ENCODE peak calls at places on chromosome 17, in seven cellular contexts. One of them, this sample, is unnamed.

GRCh38 chr17:40437095-40437732 is 6.0 kb upstream of the IGFBP4 start:
- DNase-seq in activated B cell treated with CpG ODN at 0.5 μM for 24 hours: no peak
- DNase-seq in AG08395: no peak
- DNase-seq in fibroblast of the aortic adventitia: peak
- DNase-seq in psoas muscle: no peak
- DNase-seq in stimulated activated naive CD8-positive, alpha-beta T cell treated with anti-CD3 and anti-CD28 coated beads, Interleukin-15, Interleukin-2, amounts not matched to agents 100 U/mL and 50 U/mL, for 24 hours: no peak
- DNase-seq in NCI-H1417: no peak
- DNase-seq in this sample: no peak

GRCh38 chr17:45430738-45431530 is 1.7 kb downstream of the ARHGAP27 start:
- DNase-seq in AG08395: no peak
- DNase-seq in stimulated activated naive CD8-positive, alpha-beta T cell treated with anti-CD3 and anti-CD28 coated beads, Interleukin-15, Interleukin-2, amounts not matched to agents 100 U/mL and 50 U/mL, for 24 hours: peak
- DNase-seq in psoas muscle: peak
- DNase-seq in fibroblast of the aortic adventitia: no peak
- DNase-seq in NCI-H1417: no peak
- DNase-seq in activated B cell treated with CpG ODN at 0.5 μM for 24 hours: no peak
- DNase-seq in this sample: no peak

GRCh38 chr17:57819273-57819672 is 30.6 kb downstream of the MRPS23 start:
- DNase-seq in activated B cell treated with CpG ODN at 0.5 μM for 24 hours: no peak
- DNase-seq in AG08395: no peak
- DNase-seq in fibroblast of the aortic adventitia: no peak
- DNase-seq in stimulated activated naive CD8-positive, alpha-beta T cell treated with anti-CD3 and anti-CD28 coated beads, Interleukin-15, Interleukin-2, amounts not matched to agents 100 U/mL and 50 U/mL, for 24 hours: no peak
- DNase-seq in psoas muscle: no peak
- DNase-seq in NCI-H1417: no peak
- DNase-seq in this sample: no peak

GRCh38 chr17:323181-323580 is 29.4 kb downstream of the RPH3AL start:
- DNase-seq in AG08395: no peak
- DNase-seq in stimulated activated naive CD8-positive, alpha-beta T cell treated with anti-CD3 and anti-CD28 coated beads, Interleukin-15, Interleukin-2, amounts not matched to agents 100 U/mL and 50 U/mL, for 24 hours: no peak
- DNase-seq in NCI-H1417: no peak
- DNase-seq in fibroblast of the aortic adventitia: no peak
- DNase-seq in activated B cell treated with CpG ODN at 0.5 μM for 24 hours: no peak
- DNase-seq in psoas muscle: peak
- DNase-seq in this sample: no peak

GRCh38 chr17:14303343-14304221 is 2.7 kb downstream of the HS3ST3B1 start:
- DNase-seq in activated B cell treated with CpG ODN at 0.5 μM for 24 hours: peak
- DNase-seq in stimulated activated naive CD8-positive, alpha-beta T cell treated with anti-CD3 and anti-CD28 coated beads, Interleukin-15, Interleukin-2, amounts not matched to agents 100 U/mL and 50 U/mL, for 24 hours: no peak
- DNase-seq in fibroblast of the aortic adventitia: peak
- DNase-seq in NCI-H1417: no peak
- DNase-seq in psoas muscle: no peak
- DNase-seq in AG08395: no peak
- DNase-seq in this sample: no peak

GRCh38 chr17:2239882-2240430 is 63.6 kb downstream of the SMG6 start:
- DNase-seq in stimulated activated naive CD8-positive, alpha-beta T cell treated with anti-CD3 and anti-CD28 coated beads, Interleukin-15, Interleukin-2, amounts not matched to agents 100 U/mL and 50 U/mL, for 24 hours: no peak
- DNase-seq in activated B cell treated with CpG ODN at 0.5 μM for 24 hours: peak
- DNase-seq in NCI-H1417: no peak
- DNase-seq in fibroblast of the aortic adventitia: peak
- DNase-seq in psoas muscle: peak
- DNase-seq in AG08395: peak
- DNase-seq in this sample: no peak

GRCh38 chr17:79678856-79679255 is 51.9 kb upstream of the ENPP7 start:
- DNase-seq in fibroblast of the aortic adventitia: no peak
- DNase-seq in activated B cell treated with CpG ODN at 0.5 μM for 24 hours: no peak
- DNase-seq in AG08395: no peak
- DNase-seq in stimulated activated naive CD8-positive, alpha-beta T cell treated with anti-CD3 and anti-CD28 coated beads, Interleukin-15, Interleukin-2, amounts not matched to agents 100 U/mL and 50 U/mL, for 24 hours: no peak
- DNase-seq in psoas muscle: no peak
- DNase-seq in NCI-H1417: no peak
- DNase-seq in this sample: no peak

GRCh38 chr17:75842411-75842810 is 1.8 kb downstream of the UNC13D start:
- DNase-seq in activated B cell treated with CpG ODN at 0.5 μM for 24 hours: no peak
- DNase-seq in NCI-H1417: no peak
- DNase-seq in fibroblast of the aortic adventitia: no peak
- DNase-seq in psoas muscle: no peak
- DNase-seq in AG08395: no peak
- DNase-seq in stimulated activated naive CD8-positive, alpha-beta T cell treated with anti-CD3 and anti-CD28 coated beads, Interleukin-15, Interleukin-2, amounts not matched to agents 100 U/mL and 50 U/mL, for 24 hours: no peak
- DNase-seq in this sample: no peak

GRCh38 chr17:17231621-17232302 is 5.2 kb downstream of the FLCN start:
- DNase-seq in psoas muscle: no peak
- DNase-seq in activated B cell treated with CpG ODN at 0.5 μM for 24 hours: no peak
- DNase-seq in AG08395: no peak
- DNase-seq in fibroblast of the aortic adventitia: no peak
- DNase-seq in NCI-H1417: no peak
- DNase-seq in stimulated activated naive CD8-positive, alpha-beta T cell treated with anti-CD3 and anti-CD28 coated beads, Interleukin-15, Interleukin-2, amounts not matched to agents 100 U/mL and 50 U/mL, for 24 hours: no peak
- DNase-seq in this sample: peak

GRCh38 chr17:78839762-78840529 is 668 bp downstream of the USP36 start:
- DNase-seq in fibroblast of the aortic adventitia: peak
- DNase-seq in AG08395: peak
- DNase-seq in activated B cell treated with CpG ODN at 0.5 μM for 24 hours: no peak
- DNase-seq in psoas muscle: peak
- DNase-seq in stimulated activated naive CD8-positive, alpha-beta T cell treated with anti-CD3 and anti-CD28 coated beads, Interleukin-15, Interleukin-2, amounts not matched to agents 100 U/mL and 50 U/mL, for 24 hours: peak
- DNase-seq in NCI-H1417: peak
- DNase-seq in this sample: no peak

GRCh38 chr17:8832711-8833352 is 33.7 kb upstream of the MFSD6L start:
- DNase-seq in psoas muscle: no peak
- DNase-seq in stimulated activated naive CD8-positive, alpha-beta T cell treated with anti-CD3 and anti-CD28 coated beads, Interleukin-15, Interleukin-2, amounts not matched to agents 100 U/mL and 50 U/mL, for 24 hours: peak
- DNase-seq in activated B cell treated with CpG ODN at 0.5 μM for 24 hours: peak
- DNase-seq in AG08395: no peak
- DNase-seq in NCI-H1417: no peak
- DNase-seq in fibroblast of the aortic adventitia: no peak
- DNase-seq in this sample: no peak

This sample was measured in posterior cingulate gyrus.